ENCODE peak calls at places on chromosomes 3 and 15, in five cellular contexts. W is astrocyte, Z is neural progenitor cell, D is ovary, V is GM23338. M is an unnamed sample.

GRCh38 chr3:128584412-128585020 is 66.1 kb downstream of the RPN1 start:
- DNase-seq in D (peak; percentile 28), Z (peak; percentile 90), V (peak; percentile 93), W (peak; percentile 52), M (peak; percentile 91)

GRCh38 chr15:75058127-75058905 is 34.9 kb downstream of the PPCDC start:
- DNase-seq in W (peak; percentile 51), D (no peak), Z (no peak), V (peak; percentile 17), M (no peak)

GRCh38 chr3:28348286-28348636 is 260 bp upstream of the ZCWPW2 start:
- DNase-seq in V (no peak), W (no peak), D (no peak), Z (no peak), M (no peak)

GRCh38 chr3:9129366-9129765 is 120.1 kb downstream of the SRGAP3 start:
- DNase-seq in Z (no peak), V (no peak), W (no peak), D (no peak), M (no peak)

GRCh38 chr3:126394179-126394976 is at the start of gene CFAP100:
- DNase-seq in W (peak; percentile 28), Z (peak; percentile 95), D (peak; percentile 60), V (peak; percentile 95), M (no peak)

GRCh38 chr3:155382396-155383042 is 89.0 kb upstream of the STRIT1 start:
- DNase-seq in V (peak; percentile 91), W (peak; percentile 14), D (peak; percentile 22), Z (peak; percentile 91), M (peak; percentile 80)

GRCh38 chr3:129690406-129690805 is 83.9 kb upstream of the PLXND1 start:
- DNase-seq in W (peak; percentile 51), Z (peak; percentile 82), D (no peak), V (peak; percentile 91), M (peak; percentile 91)

GRCh38 chr3:130081371-130081881 is at the start of gene ALG1L2:
- DNase-seq in Z (no peak), W (no peak), V (no peak), D (no peak), M (no peak)

GRCh38 chr3:170356596-170357175 is 829 bp upstream of the SKIL start:
- DNase-seq in D (peak; percentile 90), Z (peak; percentile 93), V (peak; percentile 90), W (peak; percentile 55), M (peak; percentile 65)

GRCh38 chr3:52194541-52195296 is 3.2 kb upstream of the ALAS1 start:
- DNase-seq in D (peak; percentile 93), V (no peak), W (no peak), Z (no peak), M (no peak)

GRCh38 chr15:62618432-62618831 is 424.1 kb upstream of the TPM1 start:
- DNase-seq in V (no peak), D (no peak), Z (no peak), W (peak; percentile 88), M (no peak)

GRCh38 chr3:136778865-136779264 is 26.7 kb upstream of the STAG1 start:
- DNase-seq in Z (no peak), D (no peak), V (no peak), W (peak; percentile 72), M (no peak)

GRCh38 chr15:52408823-52409222 is 113.2 kb upstream of the MYO5C start:
- DNase-seq in W (no peak), Z (no peak), D (no peak), V (no peak), M (no peak)

GRCh38 chr15:82079736-82080135 is 33.9 kb upstream of the MEX3B start:
- DNase-seq in W (no peak), V (no peak), D (no peak), Z (no peak), M (no peak)

GRCh38 chr3:59017617-59017984 is 32.2 kb downstream of the CFAP20DC start:
- DNase-seq in Z (no peak), D (no peak), V (no peak), W (no peak), M (no peak)

GRCh38 chr15:75104804-75105557 is 81.6 kb downstream of the PPCDC start:
- DNase-seq in W (peak; percentile 91), D (no peak), V (no peak), Z (no peak), M (no peak)

GRCh38 chr3:3113042-3113709 is 3.0 kb upstream of the IL5RA start:
- DNase-seq in W (no peak), V (no peak), D (no peak), Z (no peak), M (no peak)

GRCh38 chr3:10320320-10320677 is 613 bp downstream of the SEC13 start:
- DNase-seq in D (no peak), Z (no peak), W (no peak), V (no peak), M (no peak)

GRCh38 chr3:52054689-52055511 is 1.5 kb downstream of the DUSP7 start:
- DNase-seq in V (peak; percentile 62), Z (peak; percentile 69), W (no peak), D (peak; percentile 50), M (no peak)

GRCh38 chr3:66083961-66084270 is 45.2 kb upstream of the MAGI1 start:
- DNase-seq in W (no peak), Z (no peak), D (no peak), V (no peak), M (no peak)

DNA sequence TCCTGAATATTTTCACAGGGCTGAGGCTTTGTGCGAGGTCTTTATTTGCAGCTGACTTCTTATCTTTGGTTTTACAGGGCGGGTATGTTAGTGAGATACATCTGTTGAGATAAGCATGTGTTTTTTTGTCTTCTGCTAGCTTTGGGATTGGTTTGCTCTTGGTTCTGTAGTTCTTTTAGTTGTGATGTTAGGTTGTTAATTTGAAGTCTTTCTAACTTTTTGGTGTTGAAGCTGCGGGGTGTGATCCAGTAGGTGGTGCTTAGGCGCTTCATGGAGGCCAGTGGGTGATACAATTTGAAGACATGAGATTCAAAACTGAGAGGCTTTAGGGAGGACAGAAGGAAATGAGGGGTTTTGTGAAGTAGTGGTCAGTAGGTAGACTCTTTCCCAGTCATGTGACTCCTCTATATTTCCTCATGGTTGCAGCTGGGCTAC is 68.0 kb upstream of the TNFSF10 start:
- DNase-seq in V (no peak), D (no peak), W (no peak), Z (no peak), M (no peak)
- H3K4me1 ChIP-seq in V (no peaks in the 10 kb centered on the region), D (no peaks in the 10 kb centered on the region), W (no peaks in the 10 kb centered on the region), Z (no peaks in the 10 kb centered on the region), M (no peaks in the 10 kb centered on the region)

GRCh38 chr15:26891448-26891881 is 24.6 kb downstream of the GABRA5 start:
- DNase-seq in V (peak; percentile 93), W (peak; percentile 61), D (peak; percentile 28), Z (peak; percentile 91), M (peak; percentile 68)
- H3K4me1 ChIP-seq in V (no peaks in the 10 kb centered on the region), W (peaks cover 6% of the 10 kb centered on the region), D (no peaks in the 10 kb centered on the region), Z (no peaks in the 10 kb centered on the region), M (no peaks in the 10 kb centered on the region)

DNA sequence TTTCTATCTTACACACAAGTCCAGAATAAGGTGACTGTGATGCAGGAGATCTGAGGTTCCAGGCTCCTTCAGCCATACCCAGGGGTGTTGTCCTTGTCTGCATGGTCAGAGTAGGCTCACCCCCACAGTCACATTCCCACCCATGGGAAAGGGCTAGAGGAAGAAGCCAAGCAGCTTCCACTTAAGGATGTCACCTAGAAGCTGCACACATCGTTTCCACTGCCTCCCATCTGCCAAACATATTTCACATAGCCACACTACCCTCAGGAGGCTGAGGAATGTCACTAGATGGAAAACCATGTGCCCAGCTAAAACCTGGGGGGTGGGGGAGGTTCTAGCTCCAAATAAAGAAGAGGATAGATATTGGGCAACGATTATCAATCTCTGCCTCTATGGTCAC is 58.1 kb downstream of the TMEM39A start:
- DNase-seq in D (no peak), Z (no peak), W (no peak), V (no peak), M (no peak)
- H3K4me1 ChIP-seq in D (no peaks in the 10 kb centered on the region), Z (peaks cover 19% of the 10 kb centered on the region), W (no peaks in the 10 kb centered on the region), V (peaks cover 31% of the 10 kb centered on the region), M (no peaks in the 10 kb centered on the region)

GRCh38 chr3:171753665-171754408 is 56.4 kb downstream of the PLD1 start:
- DNase-seq in Z (no peak), W (peak; percentile 86), V (no peak), D (no peak), M (no peak)
- H3K4me1 ChIP-seq in Z (peaks cover 7% of the 10 kb centered on the region), W (peaks cover 3% of the 10 kb centered on the region), V (peaks cover 5% of the 10 kb centered on the region), D (peaks cover 16% of the 10 kb centered on the region), M (no peaks in the 10 kb centered on the region)

DNA sequence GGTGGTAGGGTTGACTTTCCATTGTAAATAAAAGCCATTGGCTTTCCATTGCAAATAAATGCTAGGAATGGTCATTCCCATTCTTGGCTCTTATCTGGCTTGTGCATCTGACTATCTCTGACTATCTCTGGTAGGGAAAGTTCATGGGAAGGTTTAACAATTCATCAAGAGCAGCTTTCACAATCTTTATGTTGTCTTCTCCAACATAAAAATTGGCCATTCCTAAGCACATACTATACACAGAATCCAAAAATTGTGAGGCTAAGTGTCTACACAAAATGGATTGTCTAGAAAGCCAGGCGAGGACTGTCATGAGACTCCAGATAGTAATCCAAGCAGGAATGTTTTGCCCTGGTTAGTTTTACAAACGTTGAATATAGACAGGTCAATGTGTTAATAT is 54.4 kb upstream of the WNT5A start:
- DNase-seq in W (no peak), V (no peak), D (no peak), Z (no peak), M (no peak)
- H3K4me1 ChIP-seq in W (no peaks in the 10 kb centered on the region), V (peaks cover 18% of the 10 kb centered on the region), D (peaks cover 2% of the 10 kb centered on the region), Z (peaks cover 38% of the 10 kb centered on the region), M (peaks cover 9% of the 10 kb centered on the region)

GRCh38 chr3:194137314-194138097 is 1.6 kb downstream of the HES1 start:
- DNase-seq in D (peak; percentile 75), Z (peak; percentile 66), V (peak; percentile 66), W (peak; percentile 57), M (peak; percentile 74)

GRCh38 chr3:194136519-194137313 is 768 bp downstream of the HES1 start:
- DNase-seq in V (peak; percentile 74), Z (peak; percentile 76), D (peak; percentile 59), W (peak; percentile 77), M (peak; percentile 78)

GRCh38 chr3:194139085-194139976 is 3.4 kb downstream of the HES1 start:
- DNase-seq in V (peak; percentile 67), Z (peak; percentile 80), W (peak; percentile 87), D (peak; percentile 59), M (peak; percentile 86)

GRCh38 chr3:194138732-194139084 is 2.8 kb downstream of the HES1 start:
- DNase-seq in Z (peak; percentile 45), V (no peak), W (peak; percentile 75), D (no peak), M (peak; percentile 74)

DNA sequence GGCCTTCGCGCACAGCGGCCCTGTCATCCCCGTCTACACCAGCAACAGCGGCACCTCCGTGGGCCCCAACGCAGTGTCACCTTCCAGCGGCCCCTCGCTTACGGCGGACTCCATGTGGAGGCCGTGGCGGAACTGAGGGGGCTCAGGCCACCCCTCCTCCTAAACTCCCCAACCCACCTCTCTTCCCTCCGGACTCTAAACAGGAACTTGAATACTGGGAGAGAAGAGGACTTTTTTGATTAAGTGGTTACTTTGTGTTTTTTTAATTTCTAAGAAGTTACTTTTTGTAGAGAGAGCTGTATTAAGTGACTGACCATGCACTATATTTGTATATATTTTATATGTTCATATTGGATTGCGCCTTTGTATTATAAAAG is 2.1 kb downstream of the HES1 start:
- DNase-seq in D (no peak), W (peak; percentile 25), V (no peak), Z (no peak), M (no peak)
- H3K4me1 ChIP-seq in D (peaks cover 14% of the 10 kb centered on the region), W (peaks cover 54% of the 10 kb centered on the region), V (peaks cover 42% of the 10 kb centered on the region), Z (peaks cover 50% of the 10 kb centered on the region), M (peaks cover 35% of the 10 kb centered on the region)

DNA sequence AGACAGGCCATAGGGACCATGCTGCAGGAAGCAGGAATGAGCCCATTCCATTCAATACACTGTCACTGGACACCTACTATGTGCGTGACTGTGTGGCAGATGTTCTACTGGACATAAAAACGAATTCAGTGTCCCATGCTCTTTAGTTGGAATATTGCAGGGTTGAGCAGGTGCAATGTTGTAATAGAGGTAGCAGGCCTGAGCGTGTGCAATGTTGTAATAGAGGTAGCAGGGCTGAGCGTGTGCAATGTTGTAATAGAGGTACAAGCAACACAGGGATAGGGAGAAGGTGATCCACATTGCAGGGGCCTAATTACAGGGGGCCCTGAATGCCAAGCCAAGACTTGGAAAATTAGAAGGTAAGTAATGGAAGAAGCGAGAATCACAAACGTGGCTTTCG is 261.4 kb upstream of the HES1 start:
- DNase-seq in Z (no peak), D (no peak), V (no peak), W (no peak), M (no peak)
- H3K4me1 ChIP-seq in Z (peaks cover 33% of the 10 kb centered on the region), D (peaks cover 3% of the 10 kb centered on the region), V (peaks cover 27% of the 10 kb centered on the region), W (peaks cover 28% of the 10 kb centered on the region), M (peaks cover 6% of the 10 kb centered on the region)

M was measured in A673.